ENCODE peak calls at places on chromosome 3, in nine cellular contexts. G is cardiac muscle cell; F is AG10803; N is left ventricle myocardium inferior; K is CD4-positive, CD25-positive, alpha-beta regulatory T cell; I is GM23338; C is GM06990; R is mammary epithelial cell; J is AG04449. U is an unnamed sample.

GRCh38 chr3:179330438-179330837 is 7.6 kb downstream of the ZNF639 start:
- DNase-seq in N (no peak), K (no peak), F (no peak), R (no peak), J (no peak), C (no peak), G (no peak), I (no peak), U (no peak)

GRCh38 chr3:36303286-36303685 is 77.0 kb upstream of the STAC start:
- DNase-seq in G (no peak), K (no peak), F (no peak), R (no peak), J (no peak), I (no peak), N (no peak), C (no peak), U (no peak)

GRCh38 chr3:30256474-30256873 is 349.9 kb upstream of the TGFBR2 start:
- DNase-seq in F (peak; percentile 28), R (no peak), G (peak; percentile 31), C (no peak), J (peak; percentile 65), K (no peak), I (no peak), N (no peak), U (no peak)

GRCh38 chr3:160755776-160756304 is at the start of gene PPM1L:
- DNase-seq in I (peak; percentile 52), R (peak; percentile 56), F (peak; percentile 29), G (peak; percentile 79), C (no peak), N (peak; percentile 68), J (no peak), K (peak; percentile 73), U (peak; percentile 24)

GRCh38 chr3:56829543-56829942 is 27.8 kb upstream of the ARHGEF3 start:
- DNase-seq in I (no peak), R (no peak), F (no peak), J (no peak), C (no peak), N (no peak), K (no peak), G (no peak), U (no peak)

GRCh38 chr3:127067116-127067910 is 84.4 kb downstream of the PLXNA1 start:
- DNase-seq in G (no peak), I (no peak), N (no peak), J (no peak), C (no peak), R (no peak), F (no peak), K (no peak), U (no peak)

GRCh38 chr3:63593779-63594178 is 58.7 kb upstream of the SNTN start:
- DNase-seq in F (no peak), G (no peak), C (no peak), J (no peak), K (no peak), N (no peak), R (no peak), I (no peak), U (no peak)

GRCh38 chr3:57977755-57978715 is 30.2 kb upstream of the FLNB start:
- DNase-seq in C (no peak), J (no peak), I (no peak), R (peak; percentile 56), F (no peak), N (no peak), G (no peak), K (no peak), U (no peak)

GRCh38 chr3:188431553-188431952 is 277.6 kb downstream of the LPP start:
- DNase-seq in I (no peak), R (peak; percentile 87), C (no peak), J (no peak), G (no peak), F (peak; percentile 81), K (no peak), N (no peak), U (no peak)

GRCh38 chr3:34237946-34238345 is 439.5 kb downstream of the PDCD6IP start:
- DNase-seq in I (no peak), J (peak; percentile 47), F (peak; percentile 33), N (no peak), C (no peak), G (no peak), R (no peak), K (no peak), U (no peak)

GRCh38 chr3:119357190-119357589 is 63.0 kb downstream of the ARHGAP31 start:
- DNase-seq in C (no peak), G (peak; percentile 50), I (no peak), R (peak; percentile 17), J (no peak), F (no peak), N (no peak), K (no peak), U (no peak)

GRCh38 chr3:109851854-109852253 is 514.5 kb upstream of the DPPA4 start:
- DNase-seq in J (no peak), F (no peak), C (no peak), I (no peak), K (peak; percentile 5), R (no peak), G (no peak), N (no peak), U (no peak)

GRCh38 chr3:170360476-170360875 is 3.0 kb downstream of the SKIL start:
- DNase-seq in I (no peak), N (no peak), R (no peak), C (no peak), F (no peak), G (no peak), K (no peak), J (no peak), U (no peak)

GRCh38 chr3:62873672-62874397 is 1.4 kb downstream of the CADPS start:
- DNase-seq in N (peak; percentile 58), R (no peak), F (peak; percentile 13), G (peak; percentile 89), C (peak; percentile 12), K (no peak), I (peak; percentile 92), J (no peak), U (peak; percentile 6)

GRCh38 chr3:36525115-36525711 is 144.9 kb downstream of the STAC start:
- DNase-seq in J (no peak), K (no peak), C (no peak), R (peak; percentile 73), G (peak; percentile 25), F (peak; percentile 87), N (no peak), I (peak; percentile 8), U (no peak)

GRCh38 chr3:151684104-151684503 is 49.6 kb upstream of the AADACL2 start:
- DNase-seq in G (no peak), R (no peak), K (no peak), I (no peak), J (no peak), N (no peak), C (no peak), F (no peak), U (no peak)

GRCh38 chr3:151686257-151686656 is 47.5 kb upstream of the AADACL2 start:
- DNase-seq in K (no peak), C (no peak), G (no peak), I (no peak), R (peak; percentile 6), F (no peak), J (no peak), N (no peak), U (no peak)

GRCh38 chr3:151690645-151691044 is 43.1 kb upstream of the AADACL2 start:
- DNase-seq in C (no peak), I (no peak), K (no peak), N (no peak), R (no peak), G (no peak), F (no peak), J (no peak), U (no peak)

GRCh38 chr3:151688571-151688970 is 45.2 kb upstream of the AADACL2 start:
- DNase-seq in G (no peak), F (no peak), K (no peak), J (no peak), R (no peak), I (no peak), N (no peak), C (no peak), U (no peak)
- H3K4me3 ChIP-seq in G (no peak overlapping the region), F (no peak overlapping the region), K (no peak overlapping the region), J (no peak overlapping the region), R (no peak overlapping the region), I (no peak overlapping the region), N (no peak overlapping the region), C (no peak overlapping the region), U (no peak overlapping the region)

GRCh38 chr3:27545061-27545460 is 60.9 kb upstream of the SLC4A7 start:
- DNase-seq in N (no peak), K (no peak), I (no peak), R (peak; percentile 40), G (no peak), C (no peak), F (no peak), J (no peak), U (no peak)
- H3K4me3 ChIP-seq in N (no peak overlapping the region), K (no peak overlapping the region), I (no peak overlapping the region), R (no peak overlapping the region), G (no peak overlapping the region), C (no peak overlapping the region), F (no peak overlapping the region), J (no peak overlapping the region), U (no peak overlapping the region)

GRCh38 chr3:138950006-138950644 is 3.1 kb downstream of the FOXL2NB start:
- DNase-seq in N (no peak), G (peak; percentile 70), K (no peak), J (no peak), C (no peak), I (peak; percentile 73), R (no peak), F (no peak), U (no peak)
- H3K4me3 ChIP-seq in N (peak overlapping the region; percentile 61), G (peak overlapping the region; percentile 31), K (no peak overlapping the region), J (peak overlapping the region; percentile 42), C (no peak overlapping the region), I (peak overlapping the region; percentile 73), R (no peak overlapping the region), F (no peak overlapping the region), U (peak overlapping the region; percentile 9)

GRCh38 chr3:13008114-13008995 is 64.9 kb downstream of the IQSEC1 start:
- DNase-seq in I (no peak), K (no peak), R (no peak), C (no peak), J (no peak), N (no peak), F (no peak), G (no peak), U (no peak)

GRCh38 chr3:13009132-13009945 is 63.9 kb downstream of the IQSEC1 start:
- DNase-seq in F (no peak), G (no peak), I (no peak), K (peak; percentile 78), N (peak; percentile 69), J (no peak), R (no peak), C (peak; percentile 89), U (no peak)

GRCh38 chr3:13010770-13011169 is 62.5 kb downstream of the IQSEC1 start:
- DNase-seq in R (no peak), K (no peak), F (no peak), C (no peak), G (no peak), N (no peak), J (no peak), I (no peak), U (no peak)

GRCh38 chr3:13011369-13012227 is 61.6 kb downstream of the IQSEC1 start:
- DNase-seq in N (no peak), G (peak; percentile 56), F (no peak), C (peak; percentile 72), I (peak; percentile 35), J (no peak), R (no peak), K (peak; percentile 97), U (peak; percentile 56)

DNA sequence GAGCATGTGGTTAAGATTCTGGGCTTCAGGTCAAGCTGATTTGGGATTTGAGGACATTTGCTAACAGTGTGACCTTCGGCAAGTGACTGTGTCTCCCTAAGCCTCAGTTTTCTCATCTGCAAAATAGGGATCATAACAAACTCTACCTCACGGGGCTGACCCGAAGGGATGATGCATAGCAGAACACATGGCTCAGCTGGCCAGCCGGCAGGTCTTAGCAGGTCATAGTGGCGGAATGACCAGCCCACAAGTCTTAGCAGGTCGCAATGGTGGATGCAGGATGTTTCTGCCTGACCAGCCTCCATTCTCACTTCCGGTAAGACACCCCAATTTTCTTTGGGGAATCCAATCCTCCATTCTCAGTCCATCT is 63.3 kb downstream of the IQSEC1 start:
- DNase-seq in F (no peak), J (no peak), C (no peak), N (no peak), K (no peak), R (no peak), G (no peak), I (no peak), U (no peak)
- H3K4me3 ChIP-seq in F (no peak overlapping the region), J (no peak overlapping the region), C (peak overlapping the region; percentile 57), N (no peak overlapping the region), K (peak overlapping the region; percentile 60), R (no peak overlapping the region), G (no peak overlapping the region), I (no peak overlapping the region), U (no peak overlapping the region)